ENCODE peak calls at places on chromosomes 16 and 17, in eight cellular contexts. M is HL-60, N is fibroblast of lung, X is tibial artery, K is GM13977, T is body of pancreas, W is AG04450, Z is Panc1. O is an unnamed sample.

GRCh38 chr16:50901062-50901461 is 159.2 kb downstream of the CYLD start:
- DNase-seq in K (no peak), T (no peak), N (no peak), X (no peak), Z (no peak), W (no peak), M (peak; percentile 34), O (no peak)

GRCh38 chr17:75400326-75400939 is 5.0 kb downstream of the GRB2 start:
- DNase-seq in W (no peak), X (no peak), N (no peak), T (no peak), M (no peak), K (no peak), Z (no peak), O (no peak)

GRCh38 chr17:57999496-58000017 is 7.5 kb downstream of the SRSF1 start:
- DNase-seq in Z (peak; percentile 55), N (peak; percentile 87), M (peak; percentile 38), W (peak; percentile 57), K (peak; percentile 45), X (no peak), T (no peak), O (no peak)

GRCh38 chr16:1678500-1679098 is 520 bp downstream of the JPT2 start:
- DNase-seq in K (no peak), M (peak; percentile 15), W (no peak), N (peak; percentile 31), Z (no peak), T (peak; percentile 55), X (peak; percentile 54), O (no peak)

GRCh38 chr17:50137050-50137449 is 7.1 kb upstream of the SAMD14 start:
- DNase-seq in W (no peak), M (no peak), X (no peak), T (no peak), K (no peak), Z (no peak), N (no peak), O (no peak)

GRCh38 chr16:62149646-62150045 is 113.4 kb upstream of the CDH8 start:
- DNase-seq in X (no peak), Z (no peak), K (no peak), T (no peak), W (no peak), N (no peak), M (no peak), O (no peak)

GRCh38 chr16:11309895-11310633 is 28.9 kb upstream of the PRM1 start:
- DNase-seq in M (peak; percentile 59), T (no peak), K (no peak), W (no peak), Z (no peak), X (no peak), N (no peak), O (no peak)

GRCh38 chr16:46649571-46649970 is 28.4 kb upstream of the SHCBP1 start:
- DNase-seq in Z (no peak), T (peak; percentile 26), X (peak; percentile 64), N (peak; percentile 82), M (no peak), K (no peak), W (no peak), O (no peak)

GRCh38 chr17:16516594-16517018 is 24.6 kb upstream of the LRRC75A start:
- DNase-seq in K (no peak), M (no peak), W (peak; percentile 29), Z (no peak), T (no peak), N (peak; percentile 53), X (no peak), O (no peak)

GRCh38 chr17:37848690-37849616 is 75.3 kb upstream of the TBC1D3K start:
- DNase-seq in K (peak; percentile 70), W (peak; percentile 21), X (no peak), M (peak; percentile 29), Z (no peak), N (peak; percentile 74), T (no peak), O (peak; percentile 76)

GRCh38 chr17:44360144-44360533 is 3.5 kb downstream of the FAM171A2 start:
- DNase-seq in K (no peak), W (no peak), Z (no peak), M (no peak), X (no peak), N (no peak), T (no peak), O (no peak)

GRCh38 chr17:4858068-4858879 is 25.1 kb downstream of the MINK1 start:
- DNase-seq in W (no peak), N (no peak), Z (no peak), T (peak; percentile 14), X (peak; percentile 37), K (no peak), M (no peak), O (no peak)

GRCh38 chr16:72549878-72550277 is 377.9 kb upstream of the PMFBP1 start:
- DNase-seq in T (no peak), W (no peak), N (no peak), X (no peak), Z (no peak), M (no peak), K (no peak), O (no peak)

GRCh38 chr17:63760771-63761539 is 12.4 kb downstream of the CCDC47 start:
- DNase-seq in X (no peak), W (no peak), M (no peak), T (no peak), Z (no peak), N (no peak), K (no peak), O (no peak)

GRCh38 chr17:76240461-76241204 is at the start of gene RNF157:
- DNase-seq in Z (no peak), X (no peak), N (peak; percentile 43), K (peak; percentile 89), T (peak; percentile 74), M (no peak), W (no peak), O (no peak)

GRCh38 chr16:49021136-49021535 is 260.5 kb downstream of the CBLN1 start:
- DNase-seq in T (no peak), M (no peak), K (no peak), W (no peak), Z (no peak), X (no peak), N (peak; percentile 47), O (no peak)

GRCh38 chr17:54935487-54935886 is 33.0 kb downstream of the COX11 start:
- DNase-seq in T (no peak), M (no peak), Z (no peak), W (no peak), N (no peak), X (no peak), K (no peak), O (no peak)

GRCh38 chr17:39107973-39108372 is 43.5 kb downstream of the PLXDC1 start:
- DNase-seq in X (no peak), M (no peak), Z (no peak), W (no peak), T (no peak), K (no peak), N (no peak), O (no peak)
- TF ChIP-seq CTCF in X (no peak), M (no peak), Z (no peak), W (peak; percentile 9), T (no peak), K (no peak), N (no peak), O (no peak)

GRCh38 chr17:28712037-28712704 is 483 bp upstream of the PROCA1 start:
- DNase-seq in W (no peak), N (no peak), Z (no peak), T (peak; percentile 19), K (peak; percentile 85), M (peak; percentile 83), X (peak; percentile 38), O (peak; percentile 72)
- TF ChIP-seq CTCF in W (no peak), N (no peak), Z (no peak), T (no peak), K (peak; percentile 12), M (no peak), X (no peak), O (no peak)

GRCh38 chr17:11298401-11298800 is 57.4 kb downstream of the SHISA6 start:
- DNase-seq in M (no peak), K (no peak), W (no peak), T (no peak), X (no peak), Z (no peak), N (no peak), O (no peak)

GRCh38 chr17:11294826-11295225 is 53.8 kb downstream of the SHISA6 start:
- DNase-seq in X (no peak), N (no peak), T (no peak), W (no peak), Z (no peak), M (no peak), K (no peak), O (no peak)

GRCh38 chr17:11293480-11293879 is 52.5 kb downstream of the SHISA6 start:
- DNase-seq in W (no peak), T (no peak), K (no peak), Z (no peak), X (no peak), M (no peak), N (no peak), O (no peak)

GRCh38 chr17:11300201-11300600 is 59.2 kb downstream of the SHISA6 start:
- DNase-seq in X (no peak), Z (no peak), N (no peak), K (no peak), M (no peak), T (no peak), W (no peak), O (no peak)

GRCh38 chr17:11296994-11297393 is 56.0 kb downstream of the SHISA6 start:
- DNase-seq in Z (no peak), T (no peak), K (no peak), N (no peak), M (no peak), W (no peak), X (no peak), O (no peak)
- TF ChIP-seq CTCF in Z (no peak), T (peak; percentile 51), K (no peak), N (no peak), M (no peak), W (no peak), X (no peak), O (no peak)

GRCh38 chr16:67200491-67200890 is 1.6 kb downstream of the ELMO3 start:
- DNase-seq in Z (no peak), X (no peak), N (no peak), T (no peak), K (no peak), W (no peak), M (no peak), O (no peak)

GRCh38 chr16:67201411-67202345 is 2.7 kb downstream of the ELMO3 start:
- DNase-seq in N (no peak), T (no peak), K (no peak), X (no peak), W (no peak), M (no peak), Z (no peak), O (no peak)

GRCh38 chr16:67198238-67198734 is 645 bp upstream of the ELMO3 start:
- DNase-seq in Z (no peak), W (no peak), N (peak; percentile 54), X (no peak), M (peak; percentile 70), T (peak; percentile 55), K (peak; percentile 69), O (no peak)

GRCh38 chr16:67199011-67199807 is at the start of gene ELMO3:
- DNase-seq in X (no peak), N (no peak), Z (no peak), M (no peak), K (no peak), T (peak; percentile 85), W (no peak), O (no peak)

DNA sequence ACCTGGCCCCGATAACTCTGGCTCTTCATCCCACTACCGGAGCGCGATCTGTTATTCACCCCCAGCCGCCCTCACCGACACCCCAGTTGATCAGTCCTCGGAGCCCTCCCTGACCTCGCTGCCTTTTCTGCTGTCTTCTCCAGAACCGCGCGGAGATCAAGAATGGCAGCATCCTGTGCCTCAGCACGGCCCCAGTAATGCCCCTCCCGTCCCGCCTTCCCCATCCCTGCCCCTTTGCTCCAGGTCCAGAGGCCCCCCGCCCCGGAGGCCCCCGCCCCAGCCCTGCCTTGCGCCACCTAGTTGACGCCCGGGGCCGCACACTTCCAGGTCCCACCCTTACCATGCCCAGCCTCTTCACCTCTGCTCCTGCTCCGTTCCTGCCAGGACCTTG is 872 bp downstream of the ELMO3 start:
- DNase-seq in W (no peak), X (no peak), M (no peak), T (no peak), Z (no peak), N (no peak), K (no peak), O (no peak)
- TF ChIP-seq CTCF in W (no peak), X (no peak), M (no peak), T (peak; percentile 16), Z (no peak), N (no peak), K (peak; percentile 5), O (peak; percentile 6)

O was measured in CD14-positive monocyte.